ENCODE peak calls at places on chromosome 20, in six cellular contexts. Y, W, H, B, L and A are unnamed samples.

GRCh38 chr20:53943522-53944291 is 126.7 kb downstream of the BCAS1 start:
- DNase-seq in L (no peak), W (peak; percentile 61), B (peak; percentile 32), H (no peak), Y (no peak), A (no peak)

GRCh38 chr20:2234788-2235187 is 61.0 kb upstream of the TGM3 start:
- DNase-seq in L (no peak), Y (no peak), B (no peak), W (no peak), H (no peak), A (no peak)

GRCh38 chr20:13809373-13809772 is 24.5 kb downstream of the NDUFAF5 start:
- DNase-seq in H (no peak), B (no peak), L (no peak), Y (no peak), W (no peak), A (no peak)

GRCh38 chr20:54680439-54680838 is 205.0 kb downstream of the DOK5 start:
- DNase-seq in Y (no peak), L (no peak), W (no peak), B (no peak), H (no peak), A (no peak)

GRCh38 chr20:37651932-37652331 is 41.9 kb upstream of the CTNNBL1 start:
- DNase-seq in B (peak; percentile 37), L (no peak), Y (no peak), W (peak; percentile 23), H (no peak), A (peak; percentile 34)

GRCh38 chr20:25058051-25058796 is at the start of gene ACSS1:
- DNase-seq in L (no peak), Y (peak; percentile 73), W (peak; percentile 47), B (no peak), H (peak; percentile 28), A (peak; percentile 88)

GRCh38 chr20:35901678-35902544 is 52.4 kb downstream of the SCAND1 start:
- DNase-seq in H (peak; percentile 75), Y (no peak), B (peak; percentile 83), L (peak; percentile 70), W (peak; percentile 88), A (no peak)

GRCh38 chr20:11153819-11154218 is 480.0 kb upstream of the JAG1 start:
- DNase-seq in W (no peak), Y (no peak), L (no peak), B (no peak), H (no peak), A (no peak)

GRCh38 chr20:63501818-63502670 is 3.2 kb upstream of the EEF1A2 start:
- DNase-seq in L (no peak), Y (no peak), H (no peak), W (no peak), B (peak; percentile 26), A (no peak)

GRCh38 chr20:3420211-3420707 is 12.8 kb upstream of the DNAAF9 start:
- DNase-seq in B (peak; percentile 93), H (peak; percentile 93), Y (peak; percentile 73), W (peak; percentile 73), L (no peak), A (peak; percentile 80)

GRCh38 chr20:43776691-43777090 is 49.9 kb upstream of the GTSF1L start:
- DNase-seq in W (no peak), Y (no peak), H (no peak), B (no peak), L (no peak), A (no peak)

DNA sequence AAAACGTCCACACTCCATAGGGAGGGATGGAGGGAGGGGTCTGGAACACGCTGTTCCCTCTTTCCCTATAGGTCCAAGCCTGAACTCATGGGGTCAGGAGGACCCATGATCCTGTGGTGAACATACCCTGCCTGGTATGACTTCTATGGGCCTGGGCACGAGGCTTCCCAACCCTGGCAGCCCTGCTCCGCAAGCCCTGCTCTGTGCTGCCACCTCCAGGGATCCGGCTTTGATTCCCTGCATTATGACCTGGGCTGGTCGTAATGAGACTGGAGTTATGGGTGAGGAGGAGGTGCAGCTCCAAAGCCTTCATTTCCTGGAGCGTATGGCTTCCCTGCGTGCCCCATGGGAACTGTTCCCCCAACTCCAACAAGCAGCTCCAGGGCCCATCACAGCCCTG is 54.9 kb downstream of the CDH22 start:
- DNase-seq in L (no peak), Y (no peak), H (no peak), B (peak; percentile 46), W (no peak), A (no peak)
- TF ChIP-seq CTCF in L (peak; percentile 9), Y (peak; percentile 4), H (peak; percentile 40), B (peak; percentile 28), W (peak; percentile 15), A (no peak)

GRCh38 chr20:17281478-17281877 is 54.6 kb downstream of the PCSK2 start:
- DNase-seq in L (no peak), W (no peak), Y (no peak), B (peak; percentile 13), H (no peak), A (no peak)
- TF ChIP-seq CTCF in L (peak; percentile 14), W (peak; percentile 15), Y (peak; percentile 61), B (no peak), H (peak; percentile 35), A (peak; percentile 60)

GRCh38 chr20:31691646-31692275 is 30.9 kb downstream of the BCL2L1 start:
- DNase-seq in B (no peak), L (no peak), H (no peak), Y (no peak), W (peak; percentile 74), A (peak; percentile 53)

GRCh38 chr20:31695849-31696804 is 26.5 kb downstream of the BCL2L1 start:
- DNase-seq in L (no peak), H (peak; percentile 41), Y (no peak), W (peak; percentile 76), B (no peak), A (no peak)

GRCh38 chr20:31694842-31695593 is 27.6 kb downstream of the BCL2L1 start:
- DNase-seq in Y (no peak), W (no peak), H (no peak), B (no peak), L (no peak), A (no peak)

GRCh38 chr20:31693987-31694661 is 28.5 kb downstream of the BCL2L1 start:
- DNase-seq in Y (no peak), H (no peak), L (no peak), B (no peak), W (no peak), A (no peak)

GRCh38 chr20:31693402-31693801 is 29.3 kb downstream of the BCL2L1 start:
- DNase-seq in H (no peak), L (no peak), Y (no peak), B (no peak), W (no peak), A (no peak)
- TF ChIP-seq CTCF in H (no peak), L (no peak), Y (no peak), B (no peak), W (no peak), A (no peak)

DNA sequence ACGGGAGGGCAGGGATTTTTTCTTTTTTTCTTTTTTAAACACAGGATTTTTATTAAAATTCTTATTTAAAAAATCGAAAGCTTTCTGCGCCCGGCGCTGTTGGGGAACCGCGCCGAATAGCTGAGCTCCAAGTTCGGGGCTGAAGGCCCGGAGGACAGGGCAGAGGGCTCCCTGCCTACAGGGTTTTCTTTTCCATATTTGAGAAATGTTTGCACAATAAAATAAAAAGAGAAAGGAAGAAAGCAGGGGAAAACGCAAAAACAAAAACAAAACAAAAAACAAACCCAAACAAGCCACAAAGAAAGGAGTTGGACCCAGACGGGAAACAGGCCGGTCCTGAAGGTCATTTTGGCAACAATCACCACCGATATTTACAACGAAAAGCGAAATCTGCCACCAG is 2.9 kb downstream of the NKX2-2 start:
- DNase-seq in H (no peak), Y (no peak), W (no peak), B (no peak), L (no peak), A (no peak)
- TF ChIP-seq CTCF in H (no peak), Y (no peak), W (no peak), B (no peak), L (no peak), A (no peak)

GRCh38 chr20:45118028-45118427 is 3.1 kb upstream of the WFDC5 start:
- DNase-seq in L (no peak), Y (no peak), B (no peak), W (no peak), H (no peak), A (no peak)
- TF ChIP-seq CTCF in L (no peak), Y (no peak), B (no peak), W (no peak), H (peak; percentile 39), A (no peak)

DNA sequence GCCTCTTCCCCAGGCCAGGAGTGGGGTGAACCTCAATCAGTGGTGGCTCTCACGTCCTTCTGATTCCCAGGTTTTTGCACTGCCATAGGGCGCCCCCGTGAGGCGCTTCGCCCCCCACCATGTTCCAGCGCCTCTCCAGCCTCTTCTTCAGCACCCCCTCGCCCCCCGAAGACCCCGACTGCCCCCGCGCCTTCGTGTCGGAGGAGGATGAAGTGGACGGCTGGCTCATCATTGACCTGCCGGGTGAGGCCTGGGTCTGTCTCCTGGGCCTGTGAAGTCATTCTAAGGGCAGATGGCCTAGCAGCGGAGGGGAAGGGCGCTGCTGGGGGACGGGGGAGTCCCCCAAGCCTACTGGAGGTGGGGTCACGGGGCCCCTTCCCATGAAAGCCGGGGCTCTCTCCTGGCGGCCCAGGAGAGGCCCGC is 4.5 kb downstream of the TP53INP2 start:
- DNase-seq in H (no peak), L (no peak), Y (no peak), W (peak; percentile 53), B (peak; percentile 47), A (peak; percentile 70)
- TF ChIP-seq CTCF in H (peak; percentile 63), L (peak; percentile 62), Y (peak; percentile 70), W (peak; percentile 52), B (peak; percentile 40), A (peak; percentile 73)

GRCh38 chr20:41089555-41089954 is 47.8 kb upstream of the PLCG1 start:
- DNase-seq in H (no peak), L (no peak), B (no peak), Y (no peak), W (no peak), A (no peak)
- TF ChIP-seq CTCF in H (peak; percentile 32), L (no peak), B (no peak), Y (peak; percentile 3), W (no peak), A (no peak)

GRCh38 chr20:7437311-7437710 is 502.9 kb downstream of the HAO1 start:
- DNase-seq in Y (no peak), L (no peak), H (no peak), B (peak; percentile 3), W (no peak), A (no peak)
- TF ChIP-seq CTCF in Y (no peak), L (no peak), H (no peak), B (no peak), W (no peak), A (no peak)

GRCh38 chr20:58236612-58237317 is 8.3 kb upstream of the ANKRD60 start:
- DNase-seq in B (peak; percentile 61), H (peak; percentile 40), Y (peak; percentile 15), W (peak; percentile 64), L (no peak), A (peak; percentile 85)
- TF ChIP-seq CTCF in B (peak; percentile 80), H (peak; percentile 96), Y (peak; percentile 90), W (peak; percentile 95), L (peak; percentile 98), A (peak; percentile 94)